ENCODE peak calls at places on chromosomes 7 and 10, in ten cellular contexts. One of them, this sample, is unnamed.

GRCh38 chr7:69399038-69399800 is 199.1 kb upstream of the AUTS2 start:
- DNase-seq in dorsolateral prefrontal cortex: peak; percentile 55
- DNase-seq in stomach: no peak
- DNase-seq in left cardiac atrium: no peak
- DNase-seq in GM18507: no peak
- DNase-seq in HuH-7.5: no peak
- DNase-seq in naive thymus-derived CD8-positive, alpha-beta T cell: no peak
- DNase-seq in GM03348: peak; percentile 70
- DNase-seq in CD4-positive, alpha-beta T cell: no peak
- DNase-seq in activated T-cell treated with anti-CD3 and anti-CD28 coated beads, Interleukin-2, amount 50 U/mL, for 72 hours: no peak
- DNase-seq in this sample: no peak

GRCh38 chr10:61100882-61101281 is 156.9 kb upstream of the RHOBTB1 start:
- DNase-seq in naive thymus-derived CD8-positive, alpha-beta T cell: no peak
- DNase-seq in dorsolateral prefrontal cortex: no peak
- DNase-seq in left cardiac atrium: no peak
- DNase-seq in GM03348: no peak
- DNase-seq in CD4-positive, alpha-beta T cell: no peak
- DNase-seq in stomach: no peak
- DNase-seq in activated T-cell treated with anti-CD3 and anti-CD28 coated beads, Interleukin-2, amount 50 U/mL, for 72 hours: no peak
- DNase-seq in HuH-7.5: no peak
- DNase-seq in GM18507: no peak
- DNase-seq in this sample: peak; percentile 74

GRCh38 chr10:13890617-13891541 is 304.1 kb downstream of the PRPF18 start:
- DNase-seq in activated T-cell treated with anti-CD3 and anti-CD28 coated beads, Interleukin-2, amount 50 U/mL, for 72 hours: no peak
- DNase-seq in CD4-positive, alpha-beta T cell: no peak
- DNase-seq in naive thymus-derived CD8-positive, alpha-beta T cell: no peak
- DNase-seq in dorsolateral prefrontal cortex: peak; percentile 49
- DNase-seq in left cardiac atrium: peak; percentile 35
- DNase-seq in GM03348: peak; percentile 52
- DNase-seq in HuH-7.5: no peak
- DNase-seq in GM18507: no peak
- DNase-seq in stomach: no peak
- DNase-seq in this sample: peak; percentile 69

GRCh38 chr7:79272066-79272669 is 181.3 kb downstream of the MAGI2 start:
- DNase-seq in naive thymus-derived CD8-positive, alpha-beta T cell: no peak
- DNase-seq in CD4-positive, alpha-beta T cell: no peak
- DNase-seq in dorsolateral prefrontal cortex: no peak
- DNase-seq in left cardiac atrium: no peak
- DNase-seq in stomach: no peak
- DNase-seq in activated T-cell treated with anti-CD3 and anti-CD28 coated beads, Interleukin-2, amount 50 U/mL, for 72 hours: no peak
- DNase-seq in HuH-7.5: no peak
- DNase-seq in GM18507: no peak
- DNase-seq in GM03348: peak; percentile 42
- DNase-seq in this sample: peak; percentile 68

GRCh38 chr7:108824840-108825540 is 255.3 kb downstream of the DNAJB9 start:
- DNase-seq in naive thymus-derived CD8-positive, alpha-beta T cell: no peak
- DNase-seq in dorsolateral prefrontal cortex: no peak
- DNase-seq in HuH-7.5: no peak
- DNase-seq in activated T-cell treated with anti-CD3 and anti-CD28 coated beads, Interleukin-2, amount 50 U/mL, for 72 hours: no peak
- DNase-seq in GM18507: no peak
- DNase-seq in left cardiac atrium: peak; percentile 58
- DNase-seq in GM03348: peak; percentile 2
- DNase-seq in stomach: no peak
- DNase-seq in CD4-positive, alpha-beta T cell: no peak
- DNase-seq in this sample: peak; percentile 77

GRCh38 chr10:75468612-75469011 is 37.2 kb downstream of the LRMDA start:
- DNase-seq in naive thymus-derived CD8-positive, alpha-beta T cell: no peak
- DNase-seq in left cardiac atrium: peak; percentile 56
- DNase-seq in HuH-7.5: no peak
- DNase-seq in GM18507: no peak
- DNase-seq in activated T-cell treated with anti-CD3 and anti-CD28 coated beads, Interleukin-2, amount 50 U/mL, for 72 hours: no peak
- DNase-seq in GM03348: no peak
- DNase-seq in stomach: no peak
- DNase-seq in dorsolateral prefrontal cortex: no peak
- DNase-seq in CD4-positive, alpha-beta T cell: no peak
- DNase-seq in this sample: no peak

GRCh38 chr7:41880107-41880506 is 177.2 kb upstream of the INHBA start:
- DNase-seq in GM18507: no peak
- DNase-seq in dorsolateral prefrontal cortex: no peak
- DNase-seq in naive thymus-derived CD8-positive, alpha-beta T cell: no peak
- DNase-seq in stomach: no peak
- DNase-seq in HuH-7.5: no peak
- DNase-seq in left cardiac atrium: no peak
- DNase-seq in activated T-cell treated with anti-CD3 and anti-CD28 coated beads, Interleukin-2, amount 50 U/mL, for 72 hours: no peak
- DNase-seq in GM03348: peak; percentile 90
- DNase-seq in CD4-positive, alpha-beta T cell: no peak
- DNase-seq in this sample: no peak

GRCh38 chr7:68176974-68177373 is 1180.3 kb downstream of the TYW1 start:
- DNase-seq in stomach: peak; percentile 31
- DNase-seq in HuH-7.5: peak; percentile 34
- DNase-seq in activated T-cell treated with anti-CD3 and anti-CD28 coated beads, Interleukin-2, amount 50 U/mL, for 72 hours: peak; percentile 8
- DNase-seq in GM18507: no peak
- DNase-seq in dorsolateral prefrontal cortex: peak; percentile 69
- DNase-seq in CD4-positive, alpha-beta T cell: no peak
- DNase-seq in naive thymus-derived CD8-positive, alpha-beta T cell: no peak
- DNase-seq in GM03348: peak; percentile 81
- DNase-seq in left cardiac atrium: peak; percentile 24
- DNase-seq in this sample: peak; percentile 89

GRCh38 chr7:19215421-19215820 is 70.2 kb upstream of the FERD3L start:
- DNase-seq in GM03348: peak; percentile 56
- DNase-seq in naive thymus-derived CD8-positive, alpha-beta T cell: no peak
- DNase-seq in stomach: no peak
- DNase-seq in HuH-7.5: no peak
- DNase-seq in GM18507: no peak
- DNase-seq in CD4-positive, alpha-beta T cell: no peak
- DNase-seq in activated T-cell treated with anti-CD3 and anti-CD28 coated beads, Interleukin-2, amount 50 U/mL, for 72 hours: no peak
- DNase-seq in dorsolateral prefrontal cortex: no peak
- DNase-seq in left cardiac atrium: no peak
- DNase-seq in this sample: peak; percentile 75

GRCh38 chr7:92697414-92697813 is 107.2 kb upstream of the FAM133B start:
- DNase-seq in CD4-positive, alpha-beta T cell: no peak
- DNase-seq in dorsolateral prefrontal cortex: no peak
- DNase-seq in activated T-cell treated with anti-CD3 and anti-CD28 coated beads, Interleukin-2, amount 50 U/mL, for 72 hours: no peak
- DNase-seq in GM18507: no peak
- DNase-seq in HuH-7.5: no peak
- DNase-seq in naive thymus-derived CD8-positive, alpha-beta T cell: no peak
- DNase-seq in left cardiac atrium: no peak
- DNase-seq in stomach: no peak
- DNase-seq in GM03348: no peak
- DNase-seq in this sample: no peak

GRCh38 chr10:110209399-110209925 is 2.1 kb downstream of the MXI1 start:
- DNase-seq in dorsolateral prefrontal cortex: peak; percentile 61
- DNase-seq in GM03348: peak; percentile 71
- DNase-seq in left cardiac atrium: peak; percentile 67
- DNase-seq in activated T-cell treated with anti-CD3 and anti-CD28 coated beads, Interleukin-2, amount 50 U/mL, for 72 hours: peak; percentile 71
- DNase-seq in GM18507: no peak
- DNase-seq in HuH-7.5: peak; percentile 50
- DNase-seq in stomach: no peak
- DNase-seq in naive thymus-derived CD8-positive, alpha-beta T cell: peak; percentile 62
- DNase-seq in CD4-positive, alpha-beta T cell: peak; percentile 70
- DNase-seq in this sample: peak; percentile 85

GRCh38 chr10:79127151-79127961 is 58.6 kb downstream of the ZMIZ1 start:
- DNase-seq in naive thymus-derived CD8-positive, alpha-beta T cell: no peak
- DNase-seq in GM18507: no peak
- DNase-seq in activated T-cell treated with anti-CD3 and anti-CD28 coated beads, Interleukin-2, amount 50 U/mL, for 72 hours: no peak
- DNase-seq in left cardiac atrium: peak; percentile 83
- DNase-seq in dorsolateral prefrontal cortex: no peak
- DNase-seq in CD4-positive, alpha-beta T cell: no peak
- DNase-seq in GM03348: peak; percentile 61
- DNase-seq in stomach: peak; percentile 97
- DNase-seq in HuH-7.5: peak; percentile 95
- DNase-seq in this sample: no peak

GRCh38 chr7:2041496-2042367 is 191.0 kb downstream of the MAD1L1 start:
- DNase-seq in activated T-cell treated with anti-CD3 and anti-CD28 coated beads, Interleukin-2, amount 50 U/mL, for 72 hours: no peak
- DNase-seq in GM18507: no peak
- DNase-seq in stomach: no peak
- DNase-seq in dorsolateral prefrontal cortex: no peak
- DNase-seq in GM03348: no peak
- DNase-seq in left cardiac atrium: no peak
- DNase-seq in naive thymus-derived CD8-positive, alpha-beta T cell: no peak
- DNase-seq in HuH-7.5: no peak
- DNase-seq in CD4-positive, alpha-beta T cell: no peak
- DNase-seq in this sample: no peak

GRCh38 chr10:4704034-4704545 is 121.9 kb upstream of the AKR1E2 start:
- DNase-seq in GM03348: peak; percentile 82
- DNase-seq in left cardiac atrium: no peak
- DNase-seq in dorsolateral prefrontal cortex: no peak
- DNase-seq in naive thymus-derived CD8-positive, alpha-beta T cell: no peak
- DNase-seq in stomach: no peak
- DNase-seq in GM18507: no peak
- DNase-seq in activated T-cell treated with anti-CD3 and anti-CD28 coated beads, Interleukin-2, amount 50 U/mL, for 72 hours: no peak
- DNase-seq in CD4-positive, alpha-beta T cell: no peak
- DNase-seq in HuH-7.5: no peak
- DNase-seq in this sample: peak; percentile 17

GRCh38 chr7:102396710-102397019 is 502 bp downstream of the PRKRIP1 start:
- DNase-seq in HuH-7.5: no peak
- DNase-seq in left cardiac atrium: no peak
- DNase-seq in stomach: no peak
- DNase-seq in GM18507: no peak
- DNase-seq in dorsolateral prefrontal cortex: no peak
- DNase-seq in GM03348: peak; percentile 24
- DNase-seq in naive thymus-derived CD8-positive, alpha-beta T cell: no peak
- DNase-seq in activated T-cell treated with anti-CD3 and anti-CD28 coated beads, Interleukin-2, amount 50 U/mL, for 72 hours: no peak
- DNase-seq in CD4-positive, alpha-beta T cell: no peak
- DNase-seq in this sample: no peak

GRCh38 chr7:8221124-8221523 is 40.8 kb downstream of the ICA1 start:
- DNase-seq in dorsolateral prefrontal cortex: no peak
- DNase-seq in GM18507: no peak
- DNase-seq in left cardiac atrium: no peak
- DNase-seq in naive thymus-derived CD8-positive, alpha-beta T cell: no peak
- DNase-seq in GM03348: no peak
- DNase-seq in stomach: no peak
- DNase-seq in activated T-cell treated with anti-CD3 and anti-CD28 coated beads, Interleukin-2, amount 50 U/mL, for 72 hours: no peak
- DNase-seq in CD4-positive, alpha-beta T cell: no peak
- DNase-seq in HuH-7.5: no peak
- DNase-seq in this sample: no peak

GRCh38 chr7:121019018-121019417 is 30.5 kb downstream of the CPED1 start:
- DNase-seq in HuH-7.5: no peak
- DNase-seq in CD4-positive, alpha-beta T cell: no peak
- DNase-seq in activated T-cell treated with anti-CD3 and anti-CD28 coated beads, Interleukin-2, amount 50 U/mL, for 72 hours: no peak
- DNase-seq in GM18507: no peak
- DNase-seq in naive thymus-derived CD8-positive, alpha-beta T cell: no peak
- DNase-seq in stomach: no peak
- DNase-seq in dorsolateral prefrontal cortex: no peak
- DNase-seq in GM03348: peak; percentile 51
- DNase-seq in left cardiac atrium: no peak
- DNase-seq in this sample: no peak

GRCh38 chr7:23018747-23019146 is 4.8 kb upstream of the HYCC1 start:
- DNase-seq in GM18507: no peak
- DNase-seq in left cardiac atrium: no peak
- DNase-seq in activated T-cell treated with anti-CD3 and anti-CD28 coated beads, Interleukin-2, amount 50 U/mL, for 72 hours: no peak
- DNase-seq in stomach: no peak
- DNase-seq in HuH-7.5: no peak
- DNase-seq in CD4-positive, alpha-beta T cell: no peak
- DNase-seq in naive thymus-derived CD8-positive, alpha-beta T cell: no peak
- DNase-seq in dorsolateral prefrontal cortex: no peak
- DNase-seq in GM03348: no peak
- DNase-seq in this sample: no peak

GRCh38 chr10:130179640-130180039 is 43.4 kb downstream of the GLRX3 start:
- DNase-seq in activated T-cell treated with anti-CD3 and anti-CD28 coated beads, Interleukin-2, amount 50 U/mL, for 72 hours: peak; percentile 44
- DNase-seq in GM03348: no peak
- DNase-seq in CD4-positive, alpha-beta T cell: peak; percentile 22
- DNase-seq in HuH-7.5: no peak
- DNase-seq in stomach: no peak
- DNase-seq in dorsolateral prefrontal cortex: peak; percentile 51
- DNase-seq in naive thymus-derived CD8-positive, alpha-beta T cell: no peak
- DNase-seq in left cardiac atrium: no peak
- DNase-seq in GM18507: no peak
- DNase-seq in this sample: peak; percentile 88

GRCh38 chr7:150983893-150984368 is 5.8 kb upstream of the KCNH2 start:
- DNase-seq in left cardiac atrium: no peak
- DNase-seq in CD4-positive, alpha-beta T cell: no peak
- DNase-seq in stomach: no peak
- DNase-seq in GM03348: no peak
- DNase-seq in GM18507: no peak
- DNase-seq in activated T-cell treated with anti-CD3 and anti-CD28 coated beads, Interleukin-2, amount 50 U/mL, for 72 hours: peak; percentile 23
- DNase-seq in HuH-7.5: peak; percentile 62
- DNase-seq in dorsolateral prefrontal cortex: no peak
- DNase-seq in naive thymus-derived CD8-positive, alpha-beta T cell: no peak
- DNase-seq in this sample: peak; percentile 91

GRCh38 chr10:76432274-76433012 is 1001.0 kb downstream of the LRMDA start:
- DNase-seq in HuH-7.5: no peak
- DNase-seq in stomach: no peak
- DNase-seq in CD4-positive, alpha-beta T cell: no peak
- DNase-seq in GM18507: no peak
- DNase-seq in left cardiac atrium: peak; percentile 48
- DNase-seq in dorsolateral prefrontal cortex: no peak
- DNase-seq in activated T-cell treated with anti-CD3 and anti-CD28 coated beads, Interleukin-2, amount 50 U/mL, for 72 hours: no peak
- DNase-seq in naive thymus-derived CD8-positive, alpha-beta T cell: no peak
- DNase-seq in GM03348: peak; percentile 89
- DNase-seq in this sample: no peak

GRCh38 chr7:95951997-95952795 is 179.8 kb downstream of the DYNC1I1 start:
- DNase-seq in activated T-cell treated with anti-CD3 and anti-CD28 coated beads, Interleukin-2, amount 50 U/mL, for 72 hours: no peak
- DNase-seq in GM03348: no peak
- DNase-seq in left cardiac atrium: no peak
- DNase-seq in HuH-7.5: no peak
- DNase-seq in naive thymus-derived CD8-positive, alpha-beta T cell: no peak
- DNase-seq in CD4-positive, alpha-beta T cell: no peak
- DNase-seq in GM18507: no peak
- DNase-seq in dorsolateral prefrontal cortex: no peak
- DNase-seq in stomach: no peak
- DNase-seq in this sample: no peak